ENCODE peak calls at places on chromosomes 1 and 21, in nine cellular contexts. One of them, this sample, is unnamed.

GRCh38 chr1:159914252-159915018 is 10.9 kb downstream of the TAGLN2 start:
- DNase-seq in mucosa of descending colon: no peak
- DNase-seq in GM20000: no peak
- DNase-seq in fibroblast of mammary gland: no peak
- DNase-seq in GM06990: no peak
- DNase-seq in CD8-positive, alpha-beta T cell: no peak
- DNase-seq in progenitor cell of endocrine pancreas: no peak
- DNase-seq in heart right ventricle: no peak
- DNase-seq in AG04450: no peak
- DNase-seq in this sample: no peak

GRCh38 chr1:175877939-175878730 is 134.7 kb upstream of the TNR start:
- DNase-seq in mucosa of descending colon: no peak
- DNase-seq in GM20000: no peak
- DNase-seq in GM06990: no peak
- DNase-seq in AG04450: no peak
- DNase-seq in progenitor cell of endocrine pancreas: no peak
- DNase-seq in heart right ventricle: no peak
- DNase-seq in fibroblast of mammary gland: no peak
- DNase-seq in CD8-positive, alpha-beta T cell: no peak
- DNase-seq in this sample: no peak

GRCh38 chr1:39398278-39399010 is 93.0 kb upstream of the BMP8A start:
- DNase-seq in progenitor cell of endocrine pancreas: no peak
- DNase-seq in GM20000: no peak
- DNase-seq in AG04450: peak; percentile 91
- DNase-seq in fibroblast of mammary gland: peak; percentile 95
- DNase-seq in heart right ventricle: peak; percentile 42
- DNase-seq in mucosa of descending colon: peak; percentile 62
- DNase-seq in GM06990: peak; percentile 14
- DNase-seq in CD8-positive, alpha-beta T cell: no peak
- DNase-seq in this sample: no peak

GRCh38 chr1:46041974-46042373 is 90.5 kb downstream of the PIK3R3 start:
- DNase-seq in CD8-positive, alpha-beta T cell: no peak
- DNase-seq in mucosa of descending colon: no peak
- DNase-seq in heart right ventricle: peak; percentile 24
- DNase-seq in fibroblast of mammary gland: peak; percentile 24
- DNase-seq in GM06990: no peak
- DNase-seq in progenitor cell of endocrine pancreas: no peak
- DNase-seq in GM20000: no peak
- DNase-seq in AG04450: no peak
- DNase-seq in this sample: no peak

GRCh38 chr1:228158690-228159665 is 6.6 kb upstream of the IBA57 start:
- DNase-seq in CD8-positive, alpha-beta T cell: peak; percentile 10
- DNase-seq in GM06990: no peak
- DNase-seq in progenitor cell of endocrine pancreas: no peak
- DNase-seq in AG04450: no peak
- DNase-seq in GM20000: no peak
- DNase-seq in mucosa of descending colon: peak; percentile 41
- DNase-seq in fibroblast of mammary gland: no peak
- DNase-seq in heart right ventricle: no peak
- DNase-seq in this sample: no peak

GRCh38 chr1:55727010-55727409 is 511.8 kb upstream of the USP24 start:
- DNase-seq in GM06990: no peak
- DNase-seq in mucosa of descending colon: no peak
- DNase-seq in AG04450: no peak
- DNase-seq in CD8-positive, alpha-beta T cell: no peak
- DNase-seq in GM20000: no peak
- DNase-seq in heart right ventricle: no peak
- DNase-seq in fibroblast of mammary gland: peak; percentile 59
- DNase-seq in progenitor cell of endocrine pancreas: no peak
- DNase-seq in this sample: no peak

GRCh38 chr1:115537415-115537814 is 104.4 kb upstream of the VANGL1 start:
- DNase-seq in mucosa of descending colon: no peak
- DNase-seq in progenitor cell of endocrine pancreas: no peak
- DNase-seq in AG04450: no peak
- DNase-seq in GM06990: no peak
- DNase-seq in GM20000: no peak
- DNase-seq in fibroblast of mammary gland: no peak
- DNase-seq in heart right ventricle: no peak
- DNase-seq in CD8-positive, alpha-beta T cell: no peak
- DNase-seq in this sample: no peak

GRCh38 chr1:210758261-210758660 is 375.7 kb downstream of the KCNH1 start:
- DNase-seq in progenitor cell of endocrine pancreas: no peak
- DNase-seq in GM20000: no peak
- DNase-seq in mucosa of descending colon: no peak
- DNase-seq in AG04450: no peak
- DNase-seq in heart right ventricle: no peak
- DNase-seq in fibroblast of mammary gland: no peak
- DNase-seq in CD8-positive, alpha-beta T cell: no peak
- DNase-seq in GM06990: no peak
- DNase-seq in this sample: no peak

GRCh38 chr1:183461350-183461749 is 10.9 kb upstream of the SMG7 start:
- DNase-seq in GM06990: no peak
- DNase-seq in GM20000: no peak
- DNase-seq in mucosa of descending colon: no peak
- DNase-seq in AG04450: no peak
- DNase-seq in CD8-positive, alpha-beta T cell: no peak
- DNase-seq in progenitor cell of endocrine pancreas: no peak
- DNase-seq in fibroblast of mammary gland: peak; percentile 5
- DNase-seq in heart right ventricle: peak; percentile 17
- DNase-seq in this sample: no peak

GRCh38 chr1:53327183-53327941 is 508 bp downstream of the LRP8 start:
- DNase-seq in CD8-positive, alpha-beta T cell: peak; percentile 63
- DNase-seq in mucosa of descending colon: peak; percentile 75
- DNase-seq in heart right ventricle: no peak
- DNase-seq in GM20000: peak; percentile 69
- DNase-seq in AG04450: no peak
- DNase-seq in GM06990: peak; percentile 78
- DNase-seq in fibroblast of mammary gland: peak; percentile 21
- DNase-seq in progenitor cell of endocrine pancreas: peak; percentile 28
- DNase-seq in this sample: no peak

GRCh38 chr1:8115031-8115768 is 89.1 kb upstream of the ERRFI1 start:
- DNase-seq in GM20000: no peak
- DNase-seq in heart right ventricle: no peak
- DNase-seq in AG04450: no peak
- DNase-seq in fibroblast of mammary gland: no peak
- DNase-seq in CD8-positive, alpha-beta T cell: no peak
- DNase-seq in progenitor cell of endocrine pancreas: no peak
- DNase-seq in mucosa of descending colon: no peak
- DNase-seq in GM06990: no peak
- DNase-seq in this sample: no peak

GRCh38 chr1:219990782-219991510 is 55.4 kb downstream of the EPRS1 start:
- DNase-seq in GM20000: no peak
- DNase-seq in AG04450: no peak
- DNase-seq in CD8-positive, alpha-beta T cell: no peak
- DNase-seq in mucosa of descending colon: no peak
- DNase-seq in GM06990: no peak
- DNase-seq in heart right ventricle: no peak
- DNase-seq in fibroblast of mammary gland: peak; percentile 58
- DNase-seq in progenitor cell of endocrine pancreas: no peak
- DNase-seq in this sample: no peak

GRCh38 chr1:77156214-77156613 is 63.0 kb downstream of the PIGK start:
- DNase-seq in progenitor cell of endocrine pancreas: no peak
- DNase-seq in CD8-positive, alpha-beta T cell: no peak
- DNase-seq in fibroblast of mammary gland: no peak
- DNase-seq in mucosa of descending colon: no peak
- DNase-seq in heart right ventricle: no peak
- DNase-seq in AG04450: no peak
- DNase-seq in GM20000: no peak
- DNase-seq in GM06990: no peak
- DNase-seq in this sample: no peak

GRCh38 chr1:115282825-115283224 is 55.2 kb downstream of the NGF start:
- DNase-seq in fibroblast of mammary gland: peak; percentile 43
- DNase-seq in progenitor cell of endocrine pancreas: no peak
- DNase-seq in AG04450: no peak
- DNase-seq in mucosa of descending colon: peak; percentile 71
- DNase-seq in GM20000: no peak
- DNase-seq in GM06990: no peak
- DNase-seq in CD8-positive, alpha-beta T cell: no peak
- DNase-seq in heart right ventricle: peak; percentile 82
- DNase-seq in this sample: peak; percentile 36

GRCh38 chr1:207393610-207394009 is 60.5 kb upstream of the CR2 start:
- DNase-seq in AG04450: peak; percentile 78
- DNase-seq in GM20000: no peak
- DNase-seq in mucosa of descending colon: no peak
- DNase-seq in GM06990: no peak
- DNase-seq in progenitor cell of endocrine pancreas: no peak
- DNase-seq in fibroblast of mammary gland: peak; percentile 98
- DNase-seq in CD8-positive, alpha-beta T cell: no peak
- DNase-seq in heart right ventricle: no peak
- DNase-seq in this sample: no peak

GRCh38 chr1:200368556-200368955 is 41.3 kb downstream of the ZNF281 start:
- DNase-seq in GM20000: no peak
- DNase-seq in fibroblast of mammary gland: no peak
- DNase-seq in progenitor cell of endocrine pancreas: no peak
- DNase-seq in GM06990: no peak
- DNase-seq in heart right ventricle: no peak
- DNase-seq in CD8-positive, alpha-beta T cell: no peak
- DNase-seq in mucosa of descending colon: no peak
- DNase-seq in AG04450: no peak
- DNase-seq in this sample: no peak

GRCh38 chr1:86205741-86206140 is 49.2 kb upstream of the COL24A1 start:
- DNase-seq in AG04450: no peak
- DNase-seq in fibroblast of mammary gland: no peak
- DNase-seq in progenitor cell of endocrine pancreas: no peak
- DNase-seq in mucosa of descending colon: no peak
- DNase-seq in GM06990: no peak
- DNase-seq in CD8-positive, alpha-beta T cell: no peak
- DNase-seq in GM20000: no peak
- DNase-seq in heart right ventricle: no peak
- DNase-seq in this sample: no peak

GRCh38 chr1:63012339-63012738 is 228.4 kb downstream of the ATG4C start:
- DNase-seq in fibroblast of mammary gland: peak; percentile 14
- DNase-seq in mucosa of descending colon: no peak
- DNase-seq in heart right ventricle: peak; percentile 9
- DNase-seq in GM06990: no peak
- DNase-seq in progenitor cell of endocrine pancreas: no peak
- DNase-seq in GM20000: no peak
- DNase-seq in CD8-positive, alpha-beta T cell: no peak
- DNase-seq in AG04450: no peak
- DNase-seq in this sample: peak; percentile 17
- TF ChIP-seq CTCF in fibroblast of mammary gland: no peak
- TF ChIP-seq CTCF in mucosa of descending colon: no peak
- TF ChIP-seq CTCF in heart right ventricle: no peak
- TF ChIP-seq CTCF in GM06990: no peak
- TF ChIP-seq CTCF in progenitor cell of endocrine pancreas: no peak
- TF ChIP-seq CTCF in GM20000: no peak
- TF ChIP-seq CTCF in CD8-positive, alpha-beta T cell: no peak
- TF ChIP-seq CTCF in AG04450: no peak
- TF ChIP-seq CTCF in this sample: no peak

GRCh38 chr1:234912541-234913312 is 215.9 kb downstream of the TOMM20 start:
- DNase-seq in fibroblast of mammary gland: no peak
- DNase-seq in GM06990: no peak
- DNase-seq in heart right ventricle: no peak
- DNase-seq in GM20000: no peak
- DNase-seq in CD8-positive, alpha-beta T cell: no peak
- DNase-seq in mucosa of descending colon: no peak
- DNase-seq in AG04450: no peak
- DNase-seq in progenitor cell of endocrine pancreas: no peak
- DNase-seq in this sample: no peak
- TF ChIP-seq CTCF in fibroblast of mammary gland: no peak
- TF ChIP-seq CTCF in GM06990: no peak
- TF ChIP-seq CTCF in heart right ventricle: peak; percentile 52
- TF ChIP-seq CTCF in GM20000: no peak
- TF ChIP-seq CTCF in CD8-positive, alpha-beta T cell: no peak
- TF ChIP-seq CTCF in mucosa of descending colon: no peak
- TF ChIP-seq CTCF in AG04450: no peak
- TF ChIP-seq CTCF in progenitor cell of endocrine pancreas: no peak
- TF ChIP-seq CTCF in this sample: no peak

DNA sequence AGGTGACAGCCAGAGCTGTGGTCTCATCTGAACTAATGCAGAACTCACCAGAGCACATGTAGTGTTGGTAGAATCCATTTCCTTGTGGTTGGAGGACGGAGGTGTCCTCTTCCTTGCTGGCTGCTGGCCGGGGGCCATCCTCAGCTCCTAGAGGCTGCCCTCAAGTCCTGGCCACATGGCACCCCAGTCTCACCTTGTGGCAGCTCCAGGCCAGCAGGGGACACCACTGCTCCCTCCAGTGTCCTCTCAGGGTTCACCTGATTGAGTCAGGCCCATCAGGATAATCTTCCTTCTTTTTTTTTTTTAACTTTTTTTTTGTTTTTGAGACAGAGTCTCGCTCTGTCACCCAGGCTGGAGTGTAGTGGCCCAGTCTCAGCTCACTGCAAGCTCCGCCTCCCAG is 2.9 kb downstream of the KCNE1 start:
- DNase-seq in fibroblast of mammary gland: no peak
- DNase-seq in heart right ventricle: no peak
- DNase-seq in GM06990: no peak
- DNase-seq in progenitor cell of endocrine pancreas: no peak
- DNase-seq in GM20000: peak; percentile 30
- DNase-seq in AG04450: no peak
- DNase-seq in mucosa of descending colon: no peak
- DNase-seq in CD8-positive, alpha-beta T cell: no peak
- DNase-seq in this sample: no peak
- TF ChIP-seq CTCF in fibroblast of mammary gland: peak; percentile 19
- TF ChIP-seq CTCF in heart right ventricle: peak; percentile 47
- TF ChIP-seq CTCF in GM06990: peak; percentile 55
- TF ChIP-seq CTCF in progenitor cell of endocrine pancreas: no peak
- TF ChIP-seq CTCF in GM20000: peak; percentile 35
- TF ChIP-seq CTCF in AG04450: peak; percentile 22
- TF ChIP-seq CTCF in mucosa of descending colon: no peak
- TF ChIP-seq CTCF in CD8-positive, alpha-beta T cell: no peak
- TF ChIP-seq CTCF in this sample: peak; percentile 12

GRCh38 chr1:208475449-208475848 is 231.3 kb upstream of the PLXNA2 start:
- DNase-seq in progenitor cell of endocrine pancreas: no peak
- DNase-seq in heart right ventricle: no peak
- DNase-seq in fibroblast of mammary gland: peak; percentile 33
- DNase-seq in GM06990: no peak
- DNase-seq in AG04450: no peak
- DNase-seq in CD8-positive, alpha-beta T cell: no peak
- DNase-seq in GM20000: no peak
- DNase-seq in mucosa of descending colon: no peak
- DNase-seq in this sample: no peak

GRCh38 chr1:208475951-208476824 is 232.0 kb upstream of the PLXNA2 start:
- DNase-seq in fibroblast of mammary gland: no peak
- DNase-seq in heart right ventricle: peak; percentile 47
- DNase-seq in AG04450: no peak
- DNase-seq in GM20000: no peak
- DNase-seq in mucosa of descending colon: no peak
- DNase-seq in GM06990: no peak
- DNase-seq in progenitor cell of endocrine pancreas: no peak
- DNase-seq in CD8-positive, alpha-beta T cell: no peak
- DNase-seq in this sample: no peak

GRCh38 chr1:208476825-208477170 is 232.6 kb upstream of the PLXNA2 start:
- DNase-seq in GM06990: no peak
- DNase-seq in CD8-positive, alpha-beta T cell: no peak
- DNase-seq in heart right ventricle: no peak
- DNase-seq in progenitor cell of endocrine pancreas: no peak
- DNase-seq in mucosa of descending colon: no peak
- DNase-seq in AG04450: no peak
- DNase-seq in fibroblast of mammary gland: no peak
- DNase-seq in GM20000: no peak
- DNase-seq in this sample: no peak

DNA sequence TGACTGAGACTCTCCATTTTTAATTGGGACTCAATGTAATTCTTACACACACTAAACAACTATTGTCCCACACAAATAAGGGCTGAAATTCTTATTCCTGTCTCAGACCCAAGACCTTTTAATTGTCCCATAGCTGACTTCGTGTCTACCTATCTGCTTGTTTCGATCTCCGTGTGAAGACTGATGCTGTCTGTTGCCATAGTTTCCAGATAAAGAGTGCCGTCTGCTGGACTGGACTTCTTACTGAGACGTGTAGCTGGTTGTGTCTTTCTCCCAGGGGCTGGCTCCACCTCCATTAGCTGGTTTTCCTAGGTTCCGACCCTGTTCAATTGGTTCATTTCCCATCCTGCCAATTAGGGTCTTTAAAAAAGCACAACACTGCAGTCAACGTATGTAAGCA is 235.3 kb upstream of the PLXNA2 start:
- DNase-seq in GM06990: no peak
- DNase-seq in GM20000: no peak
- DNase-seq in mucosa of descending colon: no peak
- DNase-seq in progenitor cell of endocrine pancreas: no peak
- DNase-seq in AG04450: no peak
- DNase-seq in CD8-positive, alpha-beta T cell: no peak
- DNase-seq in fibroblast of mammary gland: no peak
- DNase-seq in heart right ventricle: no peak
- DNase-seq in this sample: no peak
- TF ChIP-seq CTCF in GM06990: no peak
- TF ChIP-seq CTCF in GM20000: no peak
- TF ChIP-seq CTCF in mucosa of descending colon: no peak
- TF ChIP-seq CTCF in progenitor cell of endocrine pancreas: no peak
- TF ChIP-seq CTCF in AG04450: no peak
- TF ChIP-seq CTCF in CD8-positive, alpha-beta T cell: no peak
- TF ChIP-seq CTCF in fibroblast of mammary gland: no peak
- TF ChIP-seq CTCF in heart right ventricle: no peak
- TF ChIP-seq CTCF in this sample: no peak

This sample was measured in gastrocnemius medialis.